ENCODE peak calls at places on chromosome 6, in five cellular contexts. O, E, K, Q and A are unnamed samples.

GRCh38 chr6:101830501-101831031 is 437.1 kb downstream of the GRIK2 start:
- DNase-seq in O (no peak), E (peak), K (no peak), Q (peak), A (no peak)

GRCh38 chr6:53664623-53665022 is 933 bp downstream of the KLHL31 start:
- DNase-seq in O (no peak), E (no peak), K (no peak), Q (no peak), A (no peak)

GRCh38 chr6:100117680-100118079 is 123.7 kb upstream of the MCHR2 start:
- DNase-seq in O (peak), E (no peak), K (no peak), Q (no peak), A (no peak)

GRCh38 chr6:16562498-16562897 is 198.8 kb downstream of the ATXN1 start:
- DNase-seq in O (no peak), E (peak), K (no peak), Q (peak), A (no peak)

GRCh38 chr6:27757307-27757706 is 154.9 kb downstream of the OR2B2 start:
- DNase-seq in O (peak), E (peak), K (no peak), Q (no peak), A (peak)

GRCh38 chr6:158568549-158568948 is 8.7 kb downstream of the TMEM181 start:
- DNase-seq in O (no peak), E (no peak), K (no peak), Q (no peak), A (no peak)

GRCh38 chr6:44642870-44643522 is 255.5 kb downstream of the CDC5L start:
- DNase-seq in O (peak), E (no peak), K (no peak), Q (peak), A (no peak)

GRCh38 chr6:44122821-44123220 is 4.4 kb downstream of the MRPL14 start:
- DNase-seq in O (peak), E (peak), K (no peak), Q (peak), A (no peak)

GRCh38 chr6:113361014-113361645 is 496.0 kb upstream of the MARCKS start:
- DNase-seq in O (no peak), E (peak), K (no peak), Q (peak), A (no peak)

GRCh38 chr6:96246563-96246962 is 230.8 kb downstream of the FUT9 start:
- DNase-seq in O (no peak), E (no peak), K (no peak), Q (peak), A (no peak)

GRCh38 chr6:160972111-160972510 is 19.5 kb upstream of the MAP3K4 start:
- DNase-seq in O (peak), E (peak), K (no peak), Q (peak), A (peak)

GRCh38 chr6:166862287-166862977 is 93.9 kb downstream of the RNASET2 start:
- DNase-seq in O (peak), E (peak), K (peak), Q (peak), A (peak)

GRCh38 chr6:73521351-73522254 is 771 bp upstream of the EEF1A1 start:
- DNase-seq in O (peak), E (peak), K (peak), Q (peak), A (peak)

GRCh38 chr6:168670386-168670985 is 229.5 kb downstream of the SMOC2 start:
- DNase-seq in O (no peak), E (no peak), K (no peak), Q (no peak), A (no peak)

GRCh38 chr6:52389626-52390360 is 27.8 kb downstream of the PAQR8 start:
- DNase-seq in O (peak), E (peak), K (no peak), Q (peak), A (peak)

GRCh38 chr6:116436586-116436985 is 24.6 kb upstream of the CALHM6 start:
- DNase-seq in O (no peak), E (no peak), K (no peak), Q (no peak), A (no peak)

GRCh38 chr6:111573118-111573883 is 32.4 kb downstream of the TRAF3IP2 start:
- DNase-seq in O (no peak), E (peak), K (no peak), Q (peak), A (no peak)

GRCh38 chr6:123661105-123661891 is 24.5 kb upstream of the TRDN start:
- DNase-seq in O (no peak), E (no peak), K (no peak), Q (no peak), A (no peak)

GRCh38 chr6:163579111-163579879 is 164.8 kb downstream of the QKI start:
- DNase-seq in O (no peak), E (no peak), K (no peak), Q (peak), A (no peak)

GRCh38 chr6:1745814-1746213 is 136.1 kb downstream of the FOXC1 start:
- DNase-seq in O (no peak), E (no peak), K (no peak), Q (no peak), A (no peak)

GRCh38 chr6:5468586-5468985 is 207.3 kb downstream of the FARS2 start:
- DNase-seq in O (no peak), E (peak), K (no peak), Q (no peak), A (no peak)

GRCh38 chr6:124888581-124889371 is 73.5 kb upstream of the RNF217 start:
- DNase-seq in O (no peak), E (no peak), K (no peak), Q (no peak), A (no peak)

GRCh38 chr6:55694148-55694547 is 115.2 kb upstream of the HMGCLL1 start:
- DNase-seq in O (no peak), E (peak), K (no peak), Q (peak), A (no peak)

GRCh38 chr6:119426619-119427018 is 77.1 kb upstream of the MAN1A1 start:
- DNase-seq in O (no peak), E (no peak), K (no peak), Q (peak), A (no peak)

GRCh38 chr6:106631356-106631755 is 2.0 kb downstream of the QRSL1 start:
- DNase-seq in O (no peak), E (peak), K (no peak), Q (no peak), A (no peak)

GRCh38 chr6:154822947-154823558 is 89.8 kb downstream of the SCAF8 start:
- DNase-seq in O (no peak), E (no peak), K (no peak), Q (no peak), A (no peak)

DNA sequence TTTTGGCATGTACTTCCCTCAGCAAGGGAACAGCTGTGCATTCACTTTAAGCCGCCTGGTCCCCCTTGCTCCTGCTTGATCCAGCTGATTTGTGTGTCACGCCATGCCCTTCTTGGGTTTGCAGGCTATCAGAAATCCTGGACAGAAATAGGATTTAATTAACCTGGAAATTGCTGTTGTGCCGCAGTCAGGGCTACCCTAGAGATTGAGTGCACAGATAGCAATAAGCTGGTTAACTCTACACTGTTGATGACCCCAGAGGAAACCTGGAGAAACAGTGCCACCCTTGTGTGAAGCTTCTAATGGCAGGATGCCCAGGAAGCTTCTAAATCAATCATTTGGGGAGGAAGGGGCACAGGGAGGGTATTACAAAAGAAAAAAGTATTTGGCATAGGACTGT is 199.0 kb downstream of the JARID2 start:
- DNase-seq in O (no peak), E (no peak), K (no peak), Q (no peak), A (no peak)
- TF ChIP-seq CTCF in O (peak), E (no peak), K (peak), Q (no peak), A (no peak)

GRCh38 chr6:115120394-115120793 is 777.6 kb upstream of the HS3ST5 start:
- DNase-seq in O (no peak), E (no peak), K (no peak), Q (no peak), A (no peak)
- TF ChIP-seq CTCF in O (no peak), E (no peak), K (no peak), Q (no peak), A (no peak)

GRCh38 chr6:71383891-71384489 is 95.4 kb downstream of the OGFRL1 start:
- DNase-seq in O (peak), E (peak), K (no peak), Q (no peak), A (peak)
- TF ChIP-seq CTCF in O (peak), E (peak), K (peak), Q (peak), A (peak)

GRCh38 chr6:157034433-157035230 is 257.5 kb downstream of the ARID1B start:
- DNase-seq in O (peak), E (peak), K (peak), Q (peak), A (peak)
- TF ChIP-seq CTCF in O (peak), E (peak), K (peak), Q (peak), A (peak)

GRCh38 chr6:38929560-38929959 is 119.0 kb upstream of the GLP1R start:
- DNase-seq in O (no peak), E (no peak), K (no peak), Q (no peak), A (no peak)
- TF ChIP-seq CTCF in O (no peak), E (no peak), K (no peak), Q (no peak), A (no peak)